ENCODE peak calls at places on chromosomes 1 and 21, in four cellular contexts. S is stomach, E is prostate gland, G is right atrium auricular region. Q is an unnamed sample. For H3K27me3, the result is how much of the 10 kb centered on the place peaks cover.

GRCh38 chr1:71081697-71082080 is 854 bp upstream of the ZRANB2 start:
- DNase-seq in S (no peak), E (no peak), G (no peak), Q (no peak)

GRCh38 chr1:205494119-205494518 is 10.3 kb upstream of the CDK18 start:
- DNase-seq in S (no peak), E (no peak), G (no peak), Q (no peak)

GRCh38 chr1:151060241-151061011 is at the start of gene MLLT11:
- DNase-seq in S (no peak), E (peak), G (peak), Q (no peak)

GRCh38 chr1:55146781-55147180 is 68.4 kb downstream of the USP24 start:
- DNase-seq in S (peak), E (peak), G (no peak), Q (no peak)

GRCh38 chr1:115322631-115323030 is 15.4 kb downstream of the NGF start:
- DNase-seq in S (no peak), E (no peak), G (no peak), Q (no peak)

GRCh38 chr1:62131093-62131725 is 63.4 kb upstream of the L1TD1 start:
- DNase-seq in S (peak), E (no peak), G (no peak), Q (no peak)

GRCh38 chr1:207826557-207827487 is 75.0 kb downstream of the CD46 start:
- DNase-seq in S (peak), E (peak), G (no peak), Q (no peak)

GRCh38 chr1:53344921-53345838 is 17.3 kb upstream of the LRP8 start:
- DNase-seq in S (peak), E (no peak), G (no peak), Q (no peak)

GRCh38 chr1:38465463-38465862 is 394.1 kb downstream of the RRAGC start:
- DNase-seq in S (no peak), E (no peak), G (no peak), Q (no peak)

GRCh38 chr1:81377406-81377805 is 423.3 kb upstream of the ADGRL2 start:
- DNase-seq in S (no peak), E (no peak), G (no peak), Q (no peak)

GRCh38 chr1:68229927-68230812 is 2.2 kb downstream of the WLS start:
- DNase-seq in S (no peak), E (no peak), G (no peak), Q (no peak)

GRCh38 chr1:230459463-230459862 is 33.3 kb upstream of the PGBD5 start:
- DNase-seq in S (no peak), E (no peak), G (no peak), Q (no peak)

GRCh38 chr1:66494488-66494887 is 39.5 kb upstream of the SGIP1 start:
- DNase-seq in S (no peak), E (no peak), G (no peak), Q (no peak)

GRCh38 chr1:97827887-97828286 is 92.9 kb downstream of the DPYD start:
- DNase-seq in S (no peak), E (no peak), G (no peak), Q (no peak)

GRCh38 chr1:46809071-46809470 is 10.2 kb downstream of the CYP4B1 start:
- DNase-seq in S (no peak), E (no peak), G (no peak), Q (no peak)

GRCh38 chr21:17527240-17527639 is 14.4 kb downstream of the CXADR start:
- DNase-seq in S (no peak), E (peak), G (no peak), Q (no peak)

GRCh38 chr1:52057245-52057644 is 1.1 kb downstream of the BTF3L4 start:
- DNase-seq in S (no peak), E (no peak), G (no peak), Q (no peak)

GRCh38 chr21:45570826-45571601 is 28.8 kb upstream of the SLC19A1 start:
- DNase-seq in S (peak), E (no peak), G (no peak), Q (no peak)

GRCh38 chr1:162976628-162977027 is 92.5 kb upstream of the RGS4 start:
- DNase-seq in S (no peak), E (no peak), G (no peak), Q (peak)

GRCh38 chr1:230301322-230301721 is 124.8 kb downstream of the PGBD5 start:
- DNase-seq in S (no peak), E (no peak), G (no peak), Q (no peak)

GRCh38 chr1:6918286-6918907 is 133.1 kb downstream of the CAMTA1 start:
- DNase-seq in S (no peak), E (peak), G (no peak), Q (no peak)

GRCh38 chr1:22563671-22564612 is 653 bp downstream of the EPHA8 start:
- DNase-seq in S (no peak), E (no peak), G (no peak), Q (no peak)

DNA sequence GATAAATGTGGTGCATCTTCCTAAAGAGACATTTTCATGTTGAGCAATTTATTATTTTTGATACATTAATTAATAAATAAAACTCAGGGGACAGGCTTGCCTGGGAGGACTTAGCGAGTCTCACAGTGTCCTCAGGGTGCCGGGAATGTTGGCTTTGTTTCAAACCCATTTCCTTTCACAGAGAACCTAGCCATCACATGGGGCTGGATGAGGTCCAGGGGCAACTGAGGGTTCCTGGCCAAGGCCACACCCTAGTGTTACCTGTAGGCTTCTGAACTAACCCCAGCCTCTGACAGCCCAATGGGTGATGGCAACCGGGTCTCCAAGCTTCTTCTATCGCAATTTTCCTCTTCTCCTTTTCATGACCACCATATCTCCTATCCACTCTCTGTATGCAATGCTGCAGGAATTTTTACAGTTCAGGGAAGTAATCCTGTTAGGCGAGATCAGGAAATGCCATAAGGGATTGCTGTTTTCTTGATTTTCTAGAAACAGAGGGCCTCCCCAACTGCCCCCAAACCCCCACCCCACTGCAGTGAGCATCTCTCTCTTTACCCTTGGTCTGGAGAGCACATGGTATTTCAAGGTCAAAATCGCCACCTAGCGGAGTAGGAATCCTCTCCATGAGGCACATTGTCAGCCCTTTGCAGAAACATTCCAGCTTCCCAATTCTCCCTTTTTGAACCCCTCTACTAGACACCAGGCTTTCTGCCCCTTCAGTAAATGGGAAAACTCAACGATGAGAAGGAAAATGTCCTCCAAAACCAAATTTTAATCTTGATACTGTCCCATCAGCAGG is 22.1 kb upstream of the SMYD3 start:
- DNase-seq in S (no peak), E (no peak), G (peak), Q (no peak)
- H3K27me3 ChIP-seq in S (under half), E (under half), G (under half), Q (under half)

GRCh38 chr1:3018051-3018471 is 3.2 kb upstream of the ACTRT2 start:
- DNase-seq in S (no peak), E (no peak), G (no peak), Q (no peak)
- H3K27me3 ChIP-seq in S (under half), E (under half), G (under half), Q (under half)

GRCh38 chr1:84181350-84182005 is 37.4 kb downstream of the PRKACB start:
- DNase-seq in S (no peak), E (no peak), G (no peak), Q (no peak)
- H3K27me3 ChIP-seq in S (under half), E (under half), G (under half), Q (under half)

GRCh38 chr1:59617418-59617817 is 197.3 kb upstream of the HOOK1 start:
- DNase-seq in S (no peak), E (no peak), G (no peak), Q (no peak)
- H3K27me3 ChIP-seq in S (under half), E (under half), G (under half), Q (under half)

GRCh38 chr1:15755643-15756040 is 3.0 kb upstream of the FBLIM1 start:
- DNase-seq in S (no peak), E (no peak), G (no peak), Q (no peak)
- H3K27me3 ChIP-seq in S (under half), E (under half), G (under half), Q (under half)

GRCh38 chr21:25944082-25944481 is 209.3 kb downstream of the GABPA start:
- DNase-seq in S (no peak), E (no peak), G (no peak), Q (no peak)

GRCh38 chr21:25939396-25939761 is 204.6 kb downstream of the GABPA start:
- DNase-seq in S (no peak), E (no peak), G (no peak), Q (no peak)

GRCh38 chr21:25942145-25942544 is 207.4 kb downstream of the GABPA start:
- DNase-seq in S (no peak), E (no peak), G (no peak), Q (no peak)

GRCh38 chr21:25949701-25950100 is 214.9 kb downstream of the GABPA start:
- DNase-seq in S (no peak), E (no peak), G (no peak), Q (no peak)

DNA sequence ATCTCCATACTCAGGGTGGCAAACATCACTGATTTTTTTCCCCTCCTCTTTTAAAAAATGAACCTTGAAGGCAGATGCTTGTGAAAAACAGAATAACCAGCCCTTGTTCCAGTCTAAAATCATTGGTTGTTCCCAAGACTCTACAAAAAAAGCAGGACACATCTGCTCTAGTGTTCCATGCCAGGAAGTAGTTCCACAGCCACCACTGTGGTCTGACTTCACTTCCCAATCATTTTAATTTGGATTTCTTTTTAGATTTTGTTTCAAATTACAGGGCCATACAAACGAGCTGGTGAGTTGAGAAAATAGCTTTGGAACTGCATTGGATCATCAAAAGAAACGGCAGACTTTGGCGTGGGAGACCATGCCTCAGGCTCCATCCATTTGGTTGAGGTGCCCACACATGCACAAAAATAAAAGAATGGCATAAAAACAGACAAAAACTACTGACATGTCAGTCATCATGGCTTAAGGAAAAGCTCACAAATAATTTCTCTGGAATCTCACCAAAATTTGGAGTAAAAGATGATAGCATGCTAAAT is 210.0 kb downstream of the GABPA start:
- DNase-seq in S (no peak), E (no peak), G (no peak), Q (no peak)
- H3K27me3 ChIP-seq in S (under half), E (under half), G (under half), Q (under half)

DNA sequence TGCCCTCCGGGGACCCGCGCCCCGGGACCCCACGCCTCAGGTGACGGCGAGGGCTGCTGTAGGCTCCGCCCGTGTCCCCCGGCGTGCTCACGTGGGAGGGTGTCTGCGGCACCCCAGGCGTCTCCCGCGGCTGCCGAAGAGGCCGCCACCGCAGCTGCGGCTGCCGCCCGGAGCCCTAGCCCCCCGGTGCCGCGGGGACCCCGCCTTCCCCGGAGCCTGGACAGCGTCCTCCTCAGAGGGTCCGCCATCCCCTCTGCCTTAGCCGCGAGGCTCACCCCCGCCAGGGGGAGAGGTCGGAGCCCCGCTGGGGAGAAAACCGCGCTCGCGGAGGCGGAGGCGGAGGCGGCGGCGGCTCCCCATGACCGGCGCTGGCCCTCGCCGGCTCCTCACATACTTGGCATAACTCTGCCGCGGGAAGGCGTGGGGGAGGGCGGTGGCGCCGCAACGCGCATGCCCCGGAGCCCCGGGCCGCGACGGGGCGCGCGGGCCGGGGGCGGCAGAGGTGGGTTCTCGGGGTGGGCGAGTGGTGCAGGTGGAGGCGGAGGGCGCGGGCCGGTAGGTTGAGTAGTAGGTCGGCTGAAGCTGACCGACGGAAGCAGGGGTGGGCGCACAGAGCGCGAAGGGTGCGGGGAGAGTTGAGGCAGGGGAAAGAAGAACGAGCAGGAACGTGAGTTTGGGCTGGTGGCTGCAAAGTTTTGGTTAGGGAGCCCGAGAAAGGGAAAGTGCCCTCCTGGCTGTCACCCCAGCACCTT is 700 bp upstream of the SYDE2 start:
- DNase-seq in S (peak), E (peak), G (peak), Q (peak)
- H3K27me3 ChIP-seq in S (under half), E (under half), G (under half), Q (under half)

GRCh38 chr21:44492572-44493385 is 37.5 kb downstream of the LRRC3 start:
- DNase-seq in S (no peak), E (no peak), G (no peak), Q (no peak)

GRCh38 chr21:44496196-44496899 is 41.0 kb downstream of the LRRC3 start:
- DNase-seq in S (no peak), E (no peak), G (no peak), Q (no peak)

GRCh38 chr21:44494956-44495355 is 39.6 kb downstream of the LRRC3 start:
- DNase-seq in S (no peak), E (no peak), G (no peak), Q (no peak)

GRCh38 chr21:44495641-44496040 is 40.3 kb downstream of the LRRC3 start:
- DNase-seq in S (no peak), E (no peak), G (no peak), Q (no peak)

DNA sequence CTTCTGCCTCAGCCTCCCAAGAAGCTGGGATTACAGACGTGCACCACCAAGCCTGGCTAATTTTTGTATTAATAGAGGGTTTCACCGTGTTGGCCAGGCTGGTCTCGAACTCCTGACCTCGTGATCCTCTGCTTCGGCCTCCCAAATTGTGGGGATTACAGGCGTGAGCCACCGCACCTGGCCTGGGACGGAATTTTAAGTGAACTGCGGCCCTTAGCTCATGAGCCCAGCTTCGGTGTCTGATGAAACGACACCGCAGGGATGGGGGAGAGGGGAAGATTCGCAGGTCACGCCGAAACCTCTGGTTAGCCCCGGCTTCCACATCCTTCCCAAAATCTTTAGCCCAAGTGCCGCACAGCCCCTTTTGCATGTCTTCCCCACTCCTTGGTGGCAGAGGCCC is 39.1 kb downstream of the LRRC3 start:
- DNase-seq in S (no peak), E (no peak), G (no peak), Q (no peak)
- H3K27me3 ChIP-seq in S (under half), E (under half), G (under half), Q (under half)

GRCh38 chr1:219347843-219348475 is 174.3 kb downstream of the LYPLAL1 start:
- DNase-seq in S (peak), E (no peak), G (peak), Q (no peak)
- H3K27me3 ChIP-seq in S (under half), E (under half), G (under half), Q (under half)